ENCODE peak calls at places on chromosomes 7 and 10, in five cellular contexts. I, W, M, C and J are unnamed samples. For H3K4me1, the result is how much of the 10 kb centered on the place peaks cover.

GRCh38 chr7:1242129-1242572 is 9.5 kb downstream of the UNCX start:
- DNase-seq in I (no peak), W (no peak), M (no peak), C (no peak), J (no peak)

GRCh38 chr10:11454958-11455566 is 156.4 kb downstream of the USP6NL start:
- DNase-seq in I (no peak), W (no peak), M (no peak), C (no peak), J (no peak)

GRCh38 chr10:50275650-50276235 is 24.4 kb upstream of the ASAH2 start:
- DNase-seq in I (no peak), W (no peak), M (peak), C (peak), J (no peak)

GRCh38 chr7:25965405-25966123 is 186.4 kb upstream of the NFE2L3 start:
- DNase-seq in I (no peak), W (no peak), M (no peak), C (peak), J (no peak)

GRCh38 chr10:33734393-33735110 is 400.1 kb upstream of the NRP1 start:
- DNase-seq in I (peak), W (no peak), M (no peak), C (peak), J (no peak)

GRCh38 chr7:98250789-98251188 is 1.2 kb downstream of the TECPR1 start:
- DNase-seq in I (no peak), W (no peak), M (no peak), C (no peak), J (no peak)

GRCh38 chr10:75201793-75202307 is 8.7 kb upstream of the VDAC2 start:
- DNase-seq in I (no peak), W (no peak), M (no peak), C (no peak), J (no peak)

GRCh38 chr10:9501944-9502343 is 1447.5 kb downstream of the GATA3 start:
- DNase-seq in I (no peak), W (no peak), M (no peak), C (no peak), J (no peak)

GRCh38 chr7:105013283-105013817 is 655 bp upstream of the KMT2E start:
- DNase-seq in I (peak), W (peak), M (peak), C (peak), J (peak)

GRCh38 chr7:83956104-83956503 is 238.5 kb downstream of the SEMA3A start:
- DNase-seq in I (no peak), W (no peak), M (no peak), C (no peak), J (no peak)

GRCh38 chr7:43076189-43076605 is 36.2 kb upstream of the HECW1 start:
- DNase-seq in I (no peak), W (no peak), M (no peak), C (no peak), J (no peak)

GRCh38 chr10:73060738-73061635 is 35.7 kb downstream of the P4HA1 start:
- DNase-seq in I (no peak), W (no peak), M (peak), C (peak), J (no peak)

GRCh38 chr10:131830446-131831130 is 70.2 kb upstream of the PPP2R2D start:
- DNase-seq in I (no peak), W (peak), M (peak), C (no peak), J (no peak)

GRCh38 chr7:18638594-18639452 is 143.3 kb downstream of the HDAC9 start:
- DNase-seq in I (peak), W (no peak), M (no peak), C (peak), J (no peak)

GRCh38 chr10:13773043-13773442 is 186.3 kb downstream of the PRPF18 start:
- DNase-seq in I (no peak), W (no peak), M (no peak), C (no peak), J (no peak)

GRCh38 chr7:142301923-142302550 is 44.2 kb upstream of the PRSS58 start:
- DNase-seq in I (no peak), W (no peak), M (no peak), C (no peak), J (no peak)

GRCh38 chr7:98209166-98209920 is 1.9 kb upstream of the BHLHA15 start:
- DNase-seq in I (no peak), W (peak), M (no peak), C (no peak), J (no peak)

GRCh38 chr7:11524476-11525398 is 307.3 kb downstream of the THSD7A start:
- DNase-seq in I (no peak), W (no peak), M (no peak), C (no peak), J (no peak)

GRCh38 chr10:103749779-103750178 is 105.6 kb downstream of the SH3PXD2A start:
- DNase-seq in I (no peak), W (no peak), M (no peak), C (no peak), J (no peak)

GRCh38 chr7:155576900-155577508 is 30.6 kb upstream of the CNPY1 start:
- DNase-seq in I (no peak), W (peak), M (no peak), C (no peak), J (no peak)

GRCh38 chr10:68212721-68213352 is 19.1 kb downstream of the ATOH7 start:
- DNase-seq in I (peak), W (no peak), M (peak), C (peak), J (no peak)

GRCh38 chr10:110497438-110498086 is at the start of gene DUSP5:
- DNase-seq in I (peak), W (peak), M (peak), C (peak), J (peak)

GRCh38 chr10:110499796-110500514 is 2.2 kb downstream of the DUSP5 start:
- DNase-seq in I (no peak), W (no peak), M (peak), C (peak), J (no peak)

GRCh38 chr10:110496553-110497437 is 912 bp upstream of the DUSP5 start:
- DNase-seq in I (no peak), W (no peak), M (no peak), C (peak), J (no peak)

GRCh38 chr10:110498982-110499795 is 1.5 kb downstream of the DUSP5 start:
- DNase-seq in I (peak), W (peak), M (peak), C (peak), J (peak)

GRCh38 chr10:110498087-110498981 is 627 bp downstream of the DUSP5 start:
- DNase-seq in I (peak), W (peak), M (peak), C (peak), J (peak)
- H3K4me1 ChIP-seq in I (half or more), W (under half), M (under half), C (under half), J (half or more)

DNA sequence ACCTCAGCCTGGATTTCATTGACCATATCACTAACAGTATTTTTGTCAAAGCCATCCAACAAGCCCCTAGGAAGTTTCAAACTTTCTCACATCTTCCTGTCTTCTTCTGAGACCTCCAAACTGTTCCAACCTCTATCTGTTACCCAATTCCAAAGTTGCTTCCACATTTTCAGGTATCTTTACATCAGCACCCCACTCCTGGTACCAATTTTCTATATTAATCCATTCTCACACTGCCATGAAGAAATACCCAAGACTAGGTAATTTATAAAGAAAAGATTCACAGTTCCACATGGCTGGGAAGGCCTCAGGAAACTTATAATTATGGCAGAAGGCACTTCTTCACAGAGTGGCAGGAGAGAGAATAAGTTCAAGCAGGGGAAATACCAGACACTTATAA is 571.9 kb upstream of the PHF14 start:
- DNase-seq in I (no peak), W (no peak), M (no peak), C (no peak), J (no peak)
- H3K27ac ChIP-seq in I (no peak), W (no peak), M (no peak), C (no peak), J (no peak)

DNA sequence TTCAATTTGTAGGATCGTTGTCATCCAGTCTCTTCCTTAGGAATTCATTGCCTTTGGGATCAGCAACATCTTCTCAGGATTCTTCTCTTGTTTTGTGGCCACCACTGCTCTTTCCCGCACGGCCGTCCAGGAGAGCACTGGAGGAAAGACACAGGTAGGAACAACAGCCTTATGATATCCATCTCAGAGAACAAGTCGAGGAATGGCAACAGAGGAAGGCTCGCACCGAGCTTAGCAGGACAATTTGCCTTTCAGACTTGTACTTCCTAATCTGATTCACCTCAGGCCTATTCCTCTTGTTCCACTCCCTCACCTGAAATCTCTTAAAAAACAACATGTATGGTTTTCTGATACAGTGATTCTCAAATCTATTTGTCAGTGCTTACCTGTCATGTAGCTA is 29.5 kb downstream of the SLC26A4 start:
- DNase-seq in I (no peak), W (no peak), M (no peak), C (no peak), J (no peak)
- H3K4me1 ChIP-seq in I (half or more), W (under half), M (under half), C (under half), J (under half)

GRCh38 chr10:102457591-102458150 is 6.3 kb upstream of the C10orf95 start:
- DNase-seq in I (no peak), W (no peak), M (no peak), C (no peak), J (no peak)

GRCh38 chr10:102460836-102461186 is 9.5 kb upstream of the C10orf95 start:
- DNase-seq in I (no peak), W (no peak), M (no peak), C (no peak), J (no peak)

GRCh38 chr10:102462512-102463054 is 11.2 kb upstream of the C10orf95 start:
- DNase-seq in I (no peak), W (no peak), M (no peak), C (no peak), J (no peak)

GRCh38 chr10:102463983-102464382 is 12.6 kb upstream of the C10orf95 start:
- DNase-seq in I (no peak), W (no peak), M (no peak), C (no peak), J (no peak)

DNA sequence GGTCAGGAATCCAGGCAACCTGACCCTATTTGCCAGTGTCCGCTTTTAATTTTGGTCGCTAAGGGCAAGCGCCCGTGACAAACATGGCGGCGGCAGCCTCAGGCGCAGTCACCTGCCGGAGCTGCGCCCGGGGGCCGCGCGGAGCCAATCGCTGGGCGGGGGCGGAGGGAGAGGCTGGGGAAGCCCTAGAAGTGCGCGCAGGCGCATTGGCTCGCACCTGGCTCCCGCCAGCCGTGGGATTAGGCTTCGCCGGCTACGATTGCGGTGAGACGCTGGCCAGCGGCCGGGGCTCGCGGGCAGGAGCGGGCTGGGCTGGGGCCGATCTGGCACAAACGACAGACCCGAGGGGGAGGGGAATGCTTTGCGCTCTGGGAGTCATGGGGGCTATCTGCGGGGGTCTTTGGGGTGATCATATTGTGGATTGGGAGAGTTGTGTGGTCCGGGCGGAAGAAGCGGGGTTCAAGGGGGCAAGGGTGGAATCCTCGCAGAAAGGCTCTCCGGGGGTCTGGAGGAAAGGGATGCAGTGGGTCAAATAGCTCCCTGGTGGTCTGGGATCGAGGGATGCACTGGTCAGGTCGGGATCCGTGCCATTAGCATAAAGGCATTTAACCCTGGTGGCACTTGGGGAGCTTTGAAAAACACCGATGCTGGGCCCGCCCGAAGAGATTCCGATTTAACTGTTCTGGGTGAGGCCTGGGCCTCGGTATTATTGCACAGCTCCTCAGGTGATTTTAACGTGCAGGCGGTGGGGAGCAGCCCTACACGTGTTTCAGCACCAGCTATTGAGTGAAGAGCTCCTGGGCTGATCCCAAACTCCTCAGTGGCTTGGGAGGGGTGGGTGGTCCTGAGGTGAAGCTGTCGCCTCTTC is 10.1 kb upstream of the C10orf95 start:
- DNase-seq in I (peak), W (peak), M (peak), C (peak), J (peak)
- H3K27ac ChIP-seq in I (no peak), W (no peak), M (no peak), C (no peak), J (no peak)

GRCh38 chr7:47785923-47786556 is 162.2 kb downstream of the PKD1L1 start:
- DNase-seq in I (no peak), W (no peak), M (no peak), C (peak), J (no peak)

GRCh38 chr7:47791682-47792081 is 156.6 kb downstream of the PKD1L1 start:
- DNase-seq in I (no peak), W (no peak), M (no peak), C (no peak), J (no peak)

GRCh38 chr7:47786557-47787248 is 161.6 kb downstream of the PKD1L1 start:
- DNase-seq in I (peak), W (peak), M (no peak), C (peak), J (peak)

GRCh38 chr7:47787249-47788069 is 160.8 kb downstream of the PKD1L1 start:
- DNase-seq in I (no peak), W (no peak), M (no peak), C (no peak), J (no peak)

GRCh38 chr7:47788083-47788482 is 160.2 kb downstream of the PKD1L1 start:
- DNase-seq in I (no peak), W (no peak), M (no peak), C (no peak), J (no peak)
- H3K4me1 ChIP-seq in I (under half), W (under half), M (under half), C (under half), J (under half)

DNA sequence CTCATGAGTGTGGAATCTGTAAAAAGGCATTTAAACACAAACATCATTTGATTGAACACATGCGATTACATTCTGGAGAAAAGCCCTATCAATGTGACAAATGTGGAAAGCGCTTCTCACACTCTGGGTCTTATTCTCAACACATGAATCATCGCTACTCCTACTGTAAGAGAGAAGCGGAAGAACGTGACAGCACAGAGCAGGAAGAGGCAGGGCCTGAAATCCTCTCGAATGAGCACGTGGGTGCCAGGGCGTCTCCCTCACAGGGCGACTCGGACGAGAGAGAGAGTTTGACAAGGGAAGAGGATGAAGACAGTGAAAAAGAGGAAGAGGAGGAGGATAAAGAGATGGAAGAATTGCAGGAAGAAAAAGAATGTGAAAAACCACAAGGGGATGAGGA is 207.7 kb downstream of the ZEB1 start:
- DNase-seq in I (peak), W (no peak), M (no peak), C (no peak), J (no peak)
- H3K27ac ChIP-seq in I (no peak), W (no peak), M (no peak), C (no peak), J (peak)

GRCh38 chr7:100432053-100432452 is 2.4 kb downstream of the MEPCE start:
- DNase-seq in I (no peak), W (peak), M (no peak), C (no peak), J (no peak)
- H3K4me1 ChIP-seq in I (under half), W (under half), M (under half), C (under half), J (under half)